ENCODE peak calls at places on chromosomes 16 and 17, in eight cellular contexts. One of them, this sample, is unnamed.

GRCh38 chr17:20010099-20010863 is 1.1 kb downstream of the SPECC1 start:
- DNase-seq in NCI-H1105 treated with DMSO at 0.1 percent for 48 hours: peak
- DNase-seq in activated T-cell treated with anti-CD3 and anti-CD28 coated beads for 1 hour: no peak
- DNase-seq in HS-27A: peak
- DNase-seq in globus pallidus: peak
- DNase-seq in NCI-H460: peak
- DNase-seq in SIG-M5: no peak
- DNase-seq in amniotic stem cell: peak
- DNase-seq in this sample: peak

GRCh38 chr17:32546031-32546444 is 59.2 kb downstream of the CDK5R1 start:
- DNase-seq in activated T-cell treated with anti-CD3 and anti-CD28 coated beads for 1 hour: no peak
- DNase-seq in NCI-H460: no peak
- DNase-seq in SIG-M5: no peak
- DNase-seq in amniotic stem cell: no peak
- DNase-seq in HS-27A: no peak
- DNase-seq in globus pallidus: peak
- DNase-seq in NCI-H1105 treated with DMSO at 0.1 percent for 48 hours: peak
- DNase-seq in this sample: no peak

GRCh38 chr16:85555549-85556455 is 57.3 kb upstream of the GSE1 start:
- DNase-seq in globus pallidus: no peak
- DNase-seq in HS-27A: no peak
- DNase-seq in activated T-cell treated with anti-CD3 and anti-CD28 coated beads for 1 hour: no peak
- DNase-seq in amniotic stem cell: no peak
- DNase-seq in SIG-M5: no peak
- DNase-seq in NCI-H1105 treated with DMSO at 0.1 percent for 48 hours: peak
- DNase-seq in NCI-H460: no peak
- DNase-seq in this sample: peak

GRCh38 chr16:85391769-85392583 is 221.1 kb upstream of the GSE1 start:
- DNase-seq in globus pallidus: no peak
- DNase-seq in SIG-M5: no peak
- DNase-seq in NCI-H460: no peak
- DNase-seq in HS-27A: no peak
- DNase-seq in amniotic stem cell: no peak
- DNase-seq in activated T-cell treated with anti-CD3 and anti-CD28 coated beads for 1 hour: no peak
- DNase-seq in NCI-H1105 treated with DMSO at 0.1 percent for 48 hours: no peak
- DNase-seq in this sample: no peak

GRCh38 chr17:58521680-58522079 is 7.2 kb upstream of the MTMR4 start:
- DNase-seq in NCI-H460: no peak
- DNase-seq in NCI-H1105 treated with DMSO at 0.1 percent for 48 hours: no peak
- DNase-seq in SIG-M5: no peak
- DNase-seq in globus pallidus: no peak
- DNase-seq in HS-27A: no peak
- DNase-seq in activated T-cell treated with anti-CD3 and anti-CD28 coated beads for 1 hour: no peak
- DNase-seq in amniotic stem cell: no peak
- DNase-seq in this sample: no peak

GRCh38 chr16:84052071-84052622 is 9.6 kb upstream of the SLC38A8 start:
- DNase-seq in SIG-M5: no peak
- DNase-seq in NCI-H1105 treated with DMSO at 0.1 percent for 48 hours: no peak
- DNase-seq in amniotic stem cell: no peak
- DNase-seq in NCI-H460: no peak
- DNase-seq in HS-27A: no peak
- DNase-seq in globus pallidus: no peak
- DNase-seq in activated T-cell treated with anti-CD3 and anti-CD28 coated beads for 1 hour: no peak
- DNase-seq in this sample: no peak

GRCh38 chr17:34567665-34568064 is 11.7 kb upstream of the TMEM132E start:
- DNase-seq in amniotic stem cell: no peak
- DNase-seq in activated T-cell treated with anti-CD3 and anti-CD28 coated beads for 1 hour: no peak
- DNase-seq in HS-27A: no peak
- DNase-seq in SIG-M5: no peak
- DNase-seq in NCI-H460: peak
- DNase-seq in NCI-H1105 treated with DMSO at 0.1 percent for 48 hours: no peak
- DNase-seq in globus pallidus: no peak
- DNase-seq in this sample: no peak

GRCh38 chr17:57256708-57257112 is 387 bp downstream of the MSI2 start:
- DNase-seq in HS-27A: no peak
- DNase-seq in NCI-H1105 treated with DMSO at 0.1 percent for 48 hours: no peak
- DNase-seq in SIG-M5: no peak
- DNase-seq in globus pallidus: peak
- DNase-seq in activated T-cell treated with anti-CD3 and anti-CD28 coated beads for 1 hour: peak
- DNase-seq in amniotic stem cell: no peak
- DNase-seq in NCI-H460: peak
- DNase-seq in this sample: no peak

GRCh38 chr17:79019631-79020584 is 4.1 kb upstream of the C1QTNF1 start:
- DNase-seq in NCI-H1105 treated with DMSO at 0.1 percent for 48 hours: peak
- DNase-seq in amniotic stem cell: peak
- DNase-seq in NCI-H460: peak
- DNase-seq in activated T-cell treated with anti-CD3 and anti-CD28 coated beads for 1 hour: peak
- DNase-seq in HS-27A: no peak
- DNase-seq in globus pallidus: no peak
- DNase-seq in SIG-M5: no peak
- DNase-seq in this sample: peak

GRCh38 chr17:2776589-2777241 is 19.5 kb upstream of the RAP1GAP2 start:
- DNase-seq in activated T-cell treated with anti-CD3 and anti-CD28 coated beads for 1 hour: no peak
- DNase-seq in NCI-H1105 treated with DMSO at 0.1 percent for 48 hours: peak
- DNase-seq in SIG-M5: no peak
- DNase-seq in globus pallidus: no peak
- DNase-seq in NCI-H460: no peak
- DNase-seq in HS-27A: no peak
- DNase-seq in amniotic stem cell: no peak
- DNase-seq in this sample: peak

GRCh38 chr17:81735181-81736102 is 23.4 kb downstream of the SLC25A10 start:
- DNase-seq in globus pallidus: no peak
- DNase-seq in activated T-cell treated with anti-CD3 and anti-CD28 coated beads for 1 hour: no peak
- DNase-seq in HS-27A: no peak
- DNase-seq in amniotic stem cell: no peak
- DNase-seq in SIG-M5: peak
- DNase-seq in NCI-H460: no peak
- DNase-seq in NCI-H1105 treated with DMSO at 0.1 percent for 48 hours: no peak
- DNase-seq in this sample: peak

GRCh38 chr17:19714542-19715411 is 1.6 kb downstream of the SLC47A2 start:
- DNase-seq in amniotic stem cell: no peak
- DNase-seq in SIG-M5: no peak
- DNase-seq in NCI-H460: no peak
- DNase-seq in globus pallidus: no peak
- DNase-seq in NCI-H1105 treated with DMSO at 0.1 percent for 48 hours: peak
- DNase-seq in activated T-cell treated with anti-CD3 and anti-CD28 coated beads for 1 hour: no peak
- DNase-seq in HS-27A: no peak
- DNase-seq in this sample: no peak

GRCh38 chr17:34556384-34556783 is 23.0 kb upstream of the TMEM132E start:
- DNase-seq in HS-27A: no peak
- DNase-seq in globus pallidus: no peak
- DNase-seq in SIG-M5: no peak
- DNase-seq in NCI-H460: peak
- DNase-seq in amniotic stem cell: no peak
- DNase-seq in NCI-H1105 treated with DMSO at 0.1 percent for 48 hours: no peak
- DNase-seq in activated T-cell treated with anti-CD3 and anti-CD28 coated beads for 1 hour: no peak
- DNase-seq in this sample: no peak

GRCh38 chr17:14228903-14229302 is 7.8 kb downstream of the CDRT15 start:
- DNase-seq in globus pallidus: no peak
- DNase-seq in SIG-M5: no peak
- DNase-seq in HS-27A: no peak
- DNase-seq in NCI-H1105 treated with DMSO at 0.1 percent for 48 hours: no peak
- DNase-seq in activated T-cell treated with anti-CD3 and anti-CD28 coated beads for 1 hour: no peak
- DNase-seq in amniotic stem cell: no peak
- DNase-seq in NCI-H460: no peak
- DNase-seq in this sample: no peak

GRCh38 chr17:14302421-14303099 is 1.7 kb downstream of the HS3ST3B1 start:
- DNase-seq in NCI-H1105 treated with DMSO at 0.1 percent for 48 hours: peak
- DNase-seq in globus pallidus: peak
- DNase-seq in activated T-cell treated with anti-CD3 and anti-CD28 coated beads for 1 hour: peak
- DNase-seq in SIG-M5: peak
- DNase-seq in NCI-H460: peak
- DNase-seq in HS-27A: peak
- DNase-seq in amniotic stem cell: peak
- DNase-seq in this sample: peak

GRCh38 chr16:81697321-81697885 is 81.7 kb upstream of the PLCG2 start:
- DNase-seq in globus pallidus: peak
- DNase-seq in SIG-M5: no peak
- DNase-seq in activated T-cell treated with anti-CD3 and anti-CD28 coated beads for 1 hour: peak
- DNase-seq in NCI-H1105 treated with DMSO at 0.1 percent for 48 hours: no peak
- DNase-seq in amniotic stem cell: no peak
- DNase-seq in NCI-H460: peak
- DNase-seq in HS-27A: no peak
- DNase-seq in this sample: peak

GRCh38 chr16:87926246-87927194 is 9.8 kb downstream of the CA5A start:
- DNase-seq in SIG-M5: no peak
- DNase-seq in globus pallidus: no peak
- DNase-seq in NCI-H1105 treated with DMSO at 0.1 percent for 48 hours: peak
- DNase-seq in activated T-cell treated with anti-CD3 and anti-CD28 coated beads for 1 hour: no peak
- DNase-seq in amniotic stem cell: no peak
- DNase-seq in HS-27A: no peak
- DNase-seq in NCI-H460: no peak
- DNase-seq in this sample: no peak

GRCh38 chr17:80724723-80725388 is 180.2 kb downstream of the RPTOR start:
- DNase-seq in activated T-cell treated with anti-CD3 and anti-CD28 coated beads for 1 hour: no peak
- DNase-seq in HS-27A: peak
- DNase-seq in SIG-M5: no peak
- DNase-seq in globus pallidus: no peak
- DNase-seq in NCI-H460: peak
- DNase-seq in NCI-H1105 treated with DMSO at 0.1 percent for 48 hours: no peak
- DNase-seq in amniotic stem cell: peak
- DNase-seq in this sample: no peak

GRCh38 chr16:15777533-15778203 is 79.2 kb downstream of the MYH11 start:
- DNase-seq in amniotic stem cell: no peak
- DNase-seq in activated T-cell treated with anti-CD3 and anti-CD28 coated beads for 1 hour: no peak
- DNase-seq in NCI-H1105 treated with DMSO at 0.1 percent for 48 hours: peak
- DNase-seq in HS-27A: no peak
- DNase-seq in NCI-H460: no peak
- DNase-seq in SIG-M5: no peak
- DNase-seq in globus pallidus: no peak
- DNase-seq in this sample: peak

GRCh38 chr16:15404792-15405191 is 9.2 kb downstream of the MPV17L start:
- DNase-seq in NCI-H460: no peak
- DNase-seq in SIG-M5: no peak
- DNase-seq in globus pallidus: no peak
- DNase-seq in amniotic stem cell: no peak
- DNase-seq in NCI-H1105 treated with DMSO at 0.1 percent for 48 hours: no peak
- DNase-seq in HS-27A: no peak
- DNase-seq in activated T-cell treated with anti-CD3 and anti-CD28 coated beads for 1 hour: no peak
- DNase-seq in this sample: no peak

GRCh38 chr17:15247891-15248529 is 17.1 kb downstream of the PMP22 start:
- DNase-seq in SIG-M5: no peak
- DNase-seq in NCI-H460: no peak
- DNase-seq in amniotic stem cell: no peak
- DNase-seq in NCI-H1105 treated with DMSO at 0.1 percent for 48 hours: no peak
- DNase-seq in activated T-cell treated with anti-CD3 and anti-CD28 coated beads for 1 hour: no peak
- DNase-seq in globus pallidus: no peak
- DNase-seq in HS-27A: no peak
- DNase-seq in this sample: no peak

GRCh38 chr17:2250140-2251095 is 53.2 kb downstream of the SMG6 start:
- DNase-seq in activated T-cell treated with anti-CD3 and anti-CD28 coated beads for 1 hour: no peak
- DNase-seq in SIG-M5: no peak
- DNase-seq in NCI-H460: no peak
- DNase-seq in amniotic stem cell: no peak
- DNase-seq in NCI-H1105 treated with DMSO at 0.1 percent for 48 hours: no peak
- DNase-seq in globus pallidus: no peak
- DNase-seq in HS-27A: no peak
- DNase-seq in this sample: no peak

GRCh38 chr16:8355714-8356113 is 234.6 kb downstream of the TMEM114 start:
- DNase-seq in amniotic stem cell: no peak
- DNase-seq in NCI-H460: no peak
- DNase-seq in SIG-M5: no peak
- DNase-seq in NCI-H1105 treated with DMSO at 0.1 percent for 48 hours: no peak
- DNase-seq in activated T-cell treated with anti-CD3 and anti-CD28 coated beads for 1 hour: no peak
- DNase-seq in globus pallidus: peak
- DNase-seq in HS-27A: no peak
- DNase-seq in this sample: no peak

GRCh38 chr17:47694018-47694817 is at the start of gene TBKBP1:
- DNase-seq in activated T-cell treated with anti-CD3 and anti-CD28 coated beads for 1 hour: no peak
- DNase-seq in globus pallidus: no peak
- DNase-seq in NCI-H460: no peak
- DNase-seq in NCI-H1105 treated with DMSO at 0.1 percent for 48 hours: peak
- DNase-seq in HS-27A: no peak
- DNase-seq in amniotic stem cell: no peak
- DNase-seq in SIG-M5: no peak
- DNase-seq in this sample: peak